ENCODE peak calls at places on chromosomes 7 and 10, in four cellular contexts. One of them, this sample, is unnamed.

GRCh38 chr7:100763556-100764140 is 30.3 kb downstream of the ZAN start:
- DNase-seq in kidney epithelial cell: no peak
- DNase-seq in cardiac muscle cell: no peak
- DNase-seq in heart left ventricle: no peak
- DNase-seq in this sample: no peak

GRCh38 chr7:108351715-108352114 is 104.5 kb downstream of the NRCAM start:
- DNase-seq in kidney epithelial cell: no peak
- DNase-seq in cardiac muscle cell: no peak
- DNase-seq in heart left ventricle: no peak
- DNase-seq in this sample: no peak

GRCh38 chr7:155188357-155188756 is 109.3 kb upstream of the INSIG1 start:
- DNase-seq in kidney epithelial cell: no peak
- DNase-seq in cardiac muscle cell: no peak
- DNase-seq in heart left ventricle: no peak
- DNase-seq in this sample: no peak

GRCh38 chr10:132572545-132572937 is 35.0 kb downstream of the INPP5A start:
- DNase-seq in kidney epithelial cell: no peak
- DNase-seq in cardiac muscle cell: peak
- DNase-seq in heart left ventricle: no peak
- DNase-seq in this sample: no peak

GRCh38 chr7:121872831-121873764 is at the start of gene PTPRZ1:
- DNase-seq in kidney epithelial cell: no peak
- DNase-seq in cardiac muscle cell: peak
- DNase-seq in heart left ventricle: no peak
- DNase-seq in this sample: no peak

GRCh38 chr10:131733596-131733995 is 167.2 kb upstream of the PPP2R2D start:
- DNase-seq in kidney epithelial cell: no peak
- DNase-seq in cardiac muscle cell: no peak
- DNase-seq in heart left ventricle: no peak
- DNase-seq in this sample: no peak

GRCh38 chr10:123926401-123927264 is 35.0 kb upstream of the CPXM2 start:
- DNase-seq in kidney epithelial cell: no peak
- DNase-seq in cardiac muscle cell: no peak
- DNase-seq in heart left ventricle: no peak
- DNase-seq in this sample: no peak

GRCh38 chr10:78868861-78869260 is 199.9 kb upstream of the ZMIZ1 start:
- DNase-seq in kidney epithelial cell: no peak
- DNase-seq in cardiac muscle cell: no peak
- DNase-seq in heart left ventricle: no peak
- DNase-seq in this sample: no peak

DNA sequence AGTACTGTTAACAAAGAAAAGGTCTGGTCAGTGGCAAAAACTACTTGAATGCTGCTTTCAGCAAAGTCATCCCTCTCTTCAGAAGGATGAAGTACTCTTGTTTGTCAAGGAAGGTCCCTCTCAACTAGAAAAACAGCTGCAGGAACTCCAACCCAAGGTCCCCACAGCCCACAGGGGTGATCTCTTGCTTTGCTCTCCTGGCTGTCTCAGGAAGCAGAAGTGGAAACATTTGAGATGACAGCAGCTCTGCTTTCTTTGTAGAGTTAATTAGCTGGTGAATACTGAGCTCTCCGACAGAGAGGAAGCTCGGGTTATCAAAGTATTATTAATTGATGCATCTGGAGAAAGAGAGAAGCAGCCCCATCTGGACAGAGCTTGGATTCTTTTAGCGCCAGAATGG is 25.4 kb upstream of the LRGUK start:
- DNase-seq in kidney epithelial cell: no peak
- DNase-seq in cardiac muscle cell: no peak
- DNase-seq in heart left ventricle: no peak
- DNase-seq in this sample: no peak
- H3K4me3 ChIP-seq in kidney epithelial cell: no peak
- H3K4me3 ChIP-seq in cardiac muscle cell: no peak
- H3K4me3 ChIP-seq in heart left ventricle: no peak
- H3K4me3 ChIP-seq in this sample: no peak

DNA sequence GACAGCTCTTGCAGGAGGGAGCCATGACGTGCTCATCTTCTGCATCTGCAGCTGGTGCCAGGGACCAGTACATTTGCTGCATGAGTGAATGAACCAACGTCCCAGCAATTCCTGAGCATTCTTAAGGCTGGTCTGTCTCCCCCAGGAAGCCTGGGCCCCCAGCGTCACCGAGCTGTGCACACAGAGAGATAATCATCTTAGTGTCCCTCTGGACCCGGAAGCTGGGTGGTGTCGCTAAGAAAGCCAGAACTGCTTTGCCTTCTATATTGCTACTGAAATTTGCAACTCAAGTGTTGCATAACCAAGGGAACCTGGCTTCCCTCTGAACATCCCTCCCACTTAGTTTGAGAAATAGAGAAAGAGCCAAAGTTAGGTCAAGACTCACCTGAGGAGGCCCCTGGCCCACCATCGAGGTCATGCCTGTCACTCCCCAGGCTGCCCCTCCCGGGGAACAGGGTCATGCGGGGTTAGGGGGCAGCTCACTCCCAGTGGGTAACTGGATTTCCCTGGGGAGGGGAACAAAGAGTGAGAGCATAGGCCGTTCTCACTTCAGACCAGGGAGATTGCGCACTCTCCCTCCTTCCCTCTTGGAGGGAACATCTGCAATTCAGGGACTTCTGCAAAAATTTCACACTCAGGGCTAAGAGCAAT is 221.6 kb downstream of the ARHGAP12 start:
- DNase-seq in kidney epithelial cell: no peak
- DNase-seq in cardiac muscle cell: no peak
- DNase-seq in heart left ventricle: peak
- DNase-seq in this sample: no peak
- H3K4me3 ChIP-seq in kidney epithelial cell: no peak
- H3K4me3 ChIP-seq in cardiac muscle cell: no peak
- H3K4me3 ChIP-seq in heart left ventricle: peak
- H3K4me3 ChIP-seq in this sample: no peak

GRCh38 chr7:141409911-141410329 is 141.3 kb upstream of the AGK start:
- DNase-seq in kidney epithelial cell: no peak
- DNase-seq in cardiac muscle cell: no peak
- DNase-seq in heart left ventricle: no peak
- DNase-seq in this sample: no peak

GRCh38 chr7:141411133-141411532 is 140.1 kb upstream of the AGK start:
- DNase-seq in kidney epithelial cell: no peak
- DNase-seq in cardiac muscle cell: no peak
- DNase-seq in heart left ventricle: no peak
- DNase-seq in this sample: no peak

GRCh38 chr7:141408440-141408839 is 142.8 kb upstream of the AGK start:
- DNase-seq in kidney epithelial cell: no peak
- DNase-seq in cardiac muscle cell: no peak
- DNase-seq in heart left ventricle: no peak
- DNase-seq in this sample: no peak

GRCh38 chr7:141409219-141409618 is 142.0 kb upstream of the AGK start:
- DNase-seq in kidney epithelial cell: no peak
- DNase-seq in cardiac muscle cell: no peak
- DNase-seq in heart left ventricle: no peak
- DNase-seq in this sample: no peak

GRCh38 chr7:141410353-141410752 is 140.9 kb upstream of the AGK start:
- DNase-seq in kidney epithelial cell: no peak
- DNase-seq in cardiac muscle cell: no peak
- DNase-seq in heart left ventricle: no peak
- DNase-seq in this sample: no peak
- H3K4me3 ChIP-seq in kidney epithelial cell: no peak
- H3K4me3 ChIP-seq in cardiac muscle cell: no peak
- H3K4me3 ChIP-seq in heart left ventricle: no peak
- H3K4me3 ChIP-seq in this sample: no peak

GRCh38 chr10:114523876-114524275 is 119.6 kb upstream of the AFAP1L2 start:
- DNase-seq in kidney epithelial cell: no peak
- DNase-seq in cardiac muscle cell: no peak
- DNase-seq in heart left ventricle: no peak
- DNase-seq in this sample: no peak

GRCh38 chr10:114526497-114527238 is 122.4 kb upstream of the AFAP1L2 start:
- DNase-seq in kidney epithelial cell: no peak
- DNase-seq in cardiac muscle cell: peak
- DNase-seq in heart left ventricle: peak
- DNase-seq in this sample: no peak

GRCh38 chr10:114521250-114521649 is 116.9 kb upstream of the AFAP1L2 start:
- DNase-seq in kidney epithelial cell: no peak
- DNase-seq in cardiac muscle cell: no peak
- DNase-seq in heart left ventricle: no peak
- DNase-seq in this sample: no peak

GRCh38 chr10:114526112-114526496 is 121.8 kb upstream of the AFAP1L2 start:
- DNase-seq in kidney epithelial cell: no peak
- DNase-seq in cardiac muscle cell: no peak
- DNase-seq in heart left ventricle: no peak
- DNase-seq in this sample: no peak

GRCh38 chr10:114525368-114525949 is 121.2 kb upstream of the AFAP1L2 start:
- DNase-seq in kidney epithelial cell: no peak
- DNase-seq in cardiac muscle cell: peak
- DNase-seq in heart left ventricle: no peak
- DNase-seq in this sample: peak
- H3K4me3 ChIP-seq in kidney epithelial cell: no peak
- H3K4me3 ChIP-seq in cardiac muscle cell: peak
- H3K4me3 ChIP-seq in heart left ventricle: peak
- H3K4me3 ChIP-seq in this sample: peak

DNA sequence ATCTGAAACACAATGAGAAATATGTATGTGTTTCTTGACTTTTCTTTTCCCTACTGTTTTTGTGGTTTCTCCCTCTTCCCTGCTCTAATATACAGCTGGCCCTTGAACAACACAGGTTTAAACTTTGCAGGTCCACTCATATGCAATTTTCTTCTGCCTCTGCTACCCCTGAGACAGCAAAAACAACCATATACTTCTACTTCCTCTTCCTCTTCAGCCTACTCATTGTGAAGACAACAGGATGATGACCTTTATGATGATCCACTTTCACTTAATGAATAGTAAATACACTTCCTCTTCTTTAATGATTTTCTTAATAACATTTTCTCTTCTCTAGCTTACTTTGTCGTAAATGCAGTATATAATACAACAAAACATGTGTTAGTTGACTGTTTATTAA is 35.0 kb upstream of the DGKB start:
- DNase-seq in kidney epithelial cell: no peak
- DNase-seq in cardiac muscle cell: no peak
- DNase-seq in heart left ventricle: no peak
- DNase-seq in this sample: no peak
- H3K4me3 ChIP-seq in kidney epithelial cell: no peak
- H3K4me3 ChIP-seq in cardiac muscle cell: no peak
- H3K4me3 ChIP-seq in heart left ventricle: no peak
- H3K4me3 ChIP-seq in this sample: no peak